ENCODE peak calls at places on chromosomes 13 and 19, in four cellular contexts. C is bronchial epithelial cell, N is HFFc6, W is right lobe of liver. O is an unnamed sample.

GRCh38 chr19:12792048-12792852 is 964 bp downstream of the JUNB start:
- DNase-seq in C (no peak), N (no peak), W (peak), O (peak)

GRCh38 chr19:45558399-45558878 is 26.2 kb downstream of the OPA3 start:
- DNase-seq in C (peak), N (no peak), W (no peak), O (peak)

GRCh38 chr13:42645717-42646116 is 71.8 kb downstream of the TNFSF11 start:
- DNase-seq in C (no peak), N (no peak), W (no peak), O (no peak)

GRCh38 chr19:46737761-46738171 is 8.1 kb upstream of the FKRP start:
- DNase-seq in C (no peak), N (no peak), W (no peak), O (no peak)

GRCh38 chr13:99353836-99354235 is 46.6 kb upstream of the GPR183 start:
- DNase-seq in C (no peak), N (peak), W (no peak), O (peak)

GRCh38 chr13:108957369-108958012 is 328.1 kb downstream of the MYO16 start:
- DNase-seq in C (peak), N (peak), W (no peak), O (no peak)

GRCh38 chr13:109628251-109628699 is 158.1 kb downstream of the IRS2 start:
- DNase-seq in C (peak), N (peak), W (no peak), O (no peak)

GRCh38 chr13:45847554-45848224 is 3.9 kb downstream of the SIAH3 start:
- DNase-seq in C (no peak), N (no peak), W (no peak), O (peak)

GRCh38 chr19:7679017-7679720 is 1.5 kb upstream of the TRAPPC5 start:
- DNase-seq in C (peak), N (no peak), W (no peak), O (peak)

GRCh38 chr19:7680606-7681335 is at the start of gene TRAPPC5:
- DNase-seq in C (peak), N (peak), W (peak), O (peak)

GRCh38 chr19:7679771-7680605 is 645 bp upstream of the TRAPPC5 start:
- DNase-seq in C (no peak), N (no peak), W (no peak), O (no peak)

GRCh38 chr19:7682175-7682855 is 1.7 kb downstream of the TRAPPC5 start:
- DNase-seq in C (no peak), N (no peak), W (no peak), O (no peak)

DNA sequence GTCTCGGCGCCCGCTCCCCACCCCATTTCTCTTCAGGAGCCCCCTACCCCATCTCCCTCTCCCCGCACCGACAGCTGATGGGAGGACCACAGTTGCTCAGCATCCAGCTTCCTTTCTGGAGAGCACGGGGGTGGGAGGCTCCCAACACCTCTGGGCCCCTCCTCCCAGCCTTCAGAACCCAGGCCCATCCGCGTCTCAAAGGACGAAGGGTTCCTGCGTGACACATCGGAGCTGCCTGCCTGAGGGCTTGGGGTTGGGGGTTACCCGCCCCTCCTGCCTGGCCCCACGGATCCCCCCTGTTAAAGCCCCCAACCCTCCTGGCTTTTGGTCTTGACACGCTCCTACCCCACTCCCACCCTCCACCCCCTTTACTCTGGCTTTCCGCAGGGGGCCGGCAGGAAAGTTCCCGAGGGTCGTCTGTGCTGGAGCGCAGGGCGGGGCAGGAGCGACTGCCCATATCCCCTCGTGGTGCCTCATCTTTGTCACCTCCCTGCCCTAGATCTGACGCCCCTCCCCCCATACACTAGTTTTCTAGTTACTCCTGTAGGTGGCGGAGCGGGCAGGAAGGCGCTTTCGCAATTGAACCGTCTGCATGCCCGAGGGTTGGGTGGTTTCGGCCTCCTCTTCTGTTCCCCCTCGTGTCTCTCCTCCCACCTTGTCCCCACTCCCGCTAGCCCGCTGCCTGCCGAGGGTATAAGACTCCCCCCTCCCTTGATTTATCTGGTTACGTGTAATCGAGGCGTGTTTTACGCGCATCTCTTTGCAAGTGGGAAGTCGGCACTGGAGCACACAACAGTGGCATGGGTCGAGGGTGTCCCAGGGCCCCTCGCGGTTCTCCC is 922 bp downstream of the TRAPPC5 start:
- DNase-seq in C (peak), N (peak), W (peak), O (peak)
- TF ChIP-seq CTCF in C (peak), N (peak), W (peak), O (peak)

GRCh38 chr19:15643387-15643786 is 2.7 kb downstream of the CYP4F3 start:
- DNase-seq in C (no peak), N (no peak), W (peak), O (no peak)

GRCh38 chr19:15640904-15641597 is 354 bp downstream of the CYP4F3 start:
- DNase-seq in C (peak), N (no peak), W (peak), O (no peak)

GRCh38 chr19:15641901-15642491 is 1.3 kb downstream of the CYP4F3 start:
- DNase-seq in C (no peak), N (no peak), W (peak), O (peak)

GRCh38 chr19:15644066-15644741 is 3.5 kb downstream of the CYP4F3 start:
- DNase-seq in C (no peak), N (no peak), W (peak), O (no peak)

GRCh38 chr19:15642807-15643206 is 2.1 kb downstream of the CYP4F3 start:
- DNase-seq in C (no peak), N (no peak), W (no peak), O (no peak)
- TF ChIP-seq CTCF in C (no peak), N (no peak), W (no peak), O (no peak)

GRCh38 chr13:62040078-62040477 is 624.4 kb upstream of the PCDH20 start:
- DNase-seq in C (no peak), N (no peak), W (no peak), O (no peak)

GRCh38 chr13:62046512-62046911 is 630.9 kb upstream of the PCDH20 start:
- DNase-seq in C (no peak), N (no peak), W (no peak), O (no peak)

GRCh38 chr13:62038214-62038613 is 622.6 kb upstream of the PCDH20 start:
- DNase-seq in C (no peak), N (no peak), W (no peak), O (no peak)

GRCh38 chr13:62040806-62041205 is 625.2 kb upstream of the PCDH20 start:
- DNase-seq in C (no peak), N (no peak), W (no peak), O (no peak)
- TF ChIP-seq CTCF in C (no peak), N (no peak), W (no peak), O (no peak)

GRCh38 chr19:55668603-55669348 is 6.2 kb upstream of the EPN1 start:
- DNase-seq in C (no peak), N (no peak), W (no peak), O (no peak)

GRCh38 chr19:55667958-55668357 is 7.1 kb upstream of the EPN1 start:
- DNase-seq in C (peak), N (no peak), W (no peak), O (no peak)

GRCh38 chr19:55667006-55667381 is 8.0 kb upstream of the EPN1 start:
- DNase-seq in C (no peak), N (no peak), W (no peak), O (no peak)

GRCh38 chr19:55666343-55667005 is 8.6 kb upstream of the EPN1 start:
- DNase-seq in C (no peak), N (no peak), W (no peak), O (no peak)

GRCh38 chr19:55667511-55667910 is 7.5 kb upstream of the EPN1 start:
- DNase-seq in C (no peak), N (no peak), W (no peak), O (no peak)
- TF ChIP-seq CTCF in C (no peak), N (no peak), W (no peak), O (no peak)

GRCh38 chr19:51664131-51664530 is 17.5 kb upstream of the SIGLEC14 start:
- DNase-seq in C (no peak), N (no peak), W (no peak), O (no peak)

GRCh38 chr19:51660975-51661600 is 14.5 kb upstream of the SIGLEC14 start:
- DNase-seq in C (peak), N (peak), W (no peak), O (peak)

GRCh38 chr19:51663650-51664049 is 17.0 kb upstream of the SIGLEC14 start:
- DNase-seq in C (no peak), N (no peak), W (no peak), O (no peak)

GRCh38 chr19:51668167-51668566 is 21.5 kb upstream of the SIGLEC14 start:
- DNase-seq in C (no peak), N (no peak), W (no peak), O (no peak)

DNA sequence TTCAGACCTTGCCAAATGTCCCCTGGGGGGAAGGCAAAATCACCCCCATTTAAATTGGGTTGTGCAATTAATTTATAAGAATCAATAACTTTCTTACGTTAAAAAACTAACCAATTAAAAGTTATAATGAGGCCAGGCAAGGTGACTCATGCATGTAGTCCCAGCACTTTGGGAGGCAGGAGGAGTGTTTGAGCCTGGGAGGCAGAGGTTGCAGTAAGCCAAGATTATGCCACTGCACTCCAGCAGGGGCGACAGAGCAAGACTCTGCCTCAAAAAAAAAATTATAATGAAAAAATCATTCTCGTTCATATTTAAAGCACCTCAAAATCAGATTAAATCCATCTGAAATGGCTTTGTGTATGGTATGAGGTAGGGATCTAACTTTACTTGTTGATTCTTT is 18.4 kb upstream of the SIGLEC14 start:
- DNase-seq in C (peak), N (peak), W (no peak), O (no peak)
- TF ChIP-seq CTCF in C (peak), N (peak), W (no peak), O (peak)

GRCh38 chr13:20991741-20992520 is 69.5 kb downstream of the LATS2 start:
- DNase-seq in C (no peak), N (no peak), W (no peak), O (no peak)
- TF ChIP-seq CTCF in C (no peak), N (no peak), W (no peak), O (no peak)

GRCh38 chr13:111177081-111177711 is 62.1 kb downstream of the ARHGEF7 start:
- DNase-seq in C (peak), N (no peak), W (no peak), O (peak)
- TF ChIP-seq CTCF in C (no peak), N (no peak), W (no peak), O (no peak)

DNA sequence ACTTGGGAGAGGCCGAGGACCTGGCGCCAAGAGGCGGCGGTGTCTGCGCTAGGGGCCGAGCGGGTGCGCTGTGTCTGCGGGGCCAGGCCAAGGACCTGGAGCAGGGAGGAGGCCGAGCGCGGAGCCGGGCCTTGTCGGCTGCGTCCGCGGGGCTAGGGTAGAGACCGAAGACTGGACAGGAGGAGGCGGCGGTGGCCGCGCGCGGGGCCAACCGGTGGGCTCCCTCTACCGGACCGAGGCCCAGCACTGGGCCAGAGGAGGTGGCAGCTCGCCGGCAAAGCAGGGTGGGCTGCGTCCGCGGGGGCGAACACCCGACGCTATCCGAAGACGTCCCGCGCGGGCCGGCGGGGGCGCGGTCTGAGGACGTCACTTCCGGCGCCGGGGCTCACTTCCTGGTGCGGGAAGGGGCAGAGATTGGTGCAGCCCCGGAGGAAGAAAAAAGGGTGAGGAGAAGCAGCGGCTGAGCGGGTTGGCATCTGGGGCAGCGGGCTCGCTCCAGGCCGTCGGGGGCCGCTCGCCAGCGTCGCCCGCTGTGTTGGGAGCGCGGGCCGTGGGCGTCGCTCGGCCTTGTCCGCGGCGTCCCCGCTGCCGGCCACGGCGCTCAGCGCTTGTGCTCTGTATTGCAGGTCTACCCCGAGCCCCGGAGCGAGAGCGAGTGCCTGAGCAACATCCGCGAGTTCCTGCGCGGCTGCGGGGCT is 38.3 kb downstream of the ARHGEF7 start:
- DNase-seq in C (peak), N (peak), W (peak), O (peak)
- TF ChIP-seq CTCF in C (no peak), N (peak), W (peak), O (no peak)

GRCh38 chr13:81927347-81927746 is 1586.4 kb upstream of the SPRY2 start:
- DNase-seq in C (peak), N (no peak), W (no peak), O (no peak)
- TF ChIP-seq CTCF in C (no peak), N (peak), W (peak), O (no peak)